ENCODE peak calls at places on chromosomes 5 and 9, in five cellular contexts. E is NCI-H1092 treated with DMSO at 0.1 percent for 48 hours; L is mesenchymal stem cell; Y is NCI-H526; S is stimulated activated CD8-positive, alpha-beta memory T cell treated with anti-CD3 and anti-CD28 coated beads, Interleukin-4, amount 100 ng/mL, for 4 hours. K is an unnamed sample.

GRCh38 chr5:111853748-111854147 is 96.8 kb upstream of the NREP start:
- DNase-seq in L (peak; percentile 56), S (no peak), Y (no peak), E (no peak), K (no peak)

GRCh38 chr5:56328753-56329560 is 95.8 kb upstream of the ANKRD55 start:
- DNase-seq in S (no peak), Y (no peak), E (no peak), L (peak; percentile 68), K (no peak)

GRCh38 chr9:94813379-94813778 is 86.9 kb downstream of the AOPEP start:
- DNase-seq in E (no peak), S (no peak), L (no peak), Y (no peak), K (no peak)

GRCh38 chr5:144189800-144190429 is 19.2 kb downstream of the KCTD16 start:
- DNase-seq in Y (no peak), L (peak; percentile 94), S (peak; percentile 75), E (no peak), K (no peak)

GRCh38 chr5:132501961-132502931 is 11.7 kb upstream of the IRF1 start:
- DNase-seq in Y (no peak), S (no peak), L (peak; percentile 62), E (no peak), K (no peak)

GRCh38 chr5:96901841-96902240 is 25.5 kb downstream of the ERAP2 start:
- DNase-seq in Y (no peak), L (no peak), S (no peak), E (no peak), K (no peak)

GRCh38 chr5:32298056-32298420 is 14.7 kb downstream of the MTMR12 start:
- DNase-seq in Y (no peak), E (no peak), L (no peak), S (no peak), K (no peak)

GRCh38 chr5:35129276-35129675 is 81.5 kb upstream of the AGXT2 start:
- DNase-seq in S (no peak), Y (no peak), L (peak; percentile 68), E (no peak), K (peak; percentile 94)

GRCh38 chr5:171207256-171207866 is 101.7 kb upstream of the TLX3 start:
- DNase-seq in Y (peak; percentile 33), L (peak; percentile 62), S (no peak), E (peak; percentile 2), K (peak; percentile 12)

GRCh38 chr5:137619191-137619870 is 116.6 kb downstream of the KLHL3 start:
- DNase-seq in S (no peak), Y (no peak), L (peak; percentile 24), E (peak; percentile 72), K (peak; percentile 74)

GRCh38 chr5:53027913-53028312 is 38.8 kb downstream of the ITGA2 start:
- DNase-seq in S (no peak), L (peak; percentile 56), Y (no peak), E (no peak), K (no peak)

GRCh38 chr5:57891443-57891842 is 408.8 kb upstream of the ACTBL2 start:
- DNase-seq in S (no peak), E (no peak), Y (no peak), L (no peak), K (no peak)

GRCh38 chr5:141478321-141478945 is 2.7 kb downstream of the PCDHGC3 start:
- DNase-seq in S (no peak), Y (peak; percentile 87), E (no peak), L (no peak), K (no peak)

GRCh38 chr5:112960861-112961504 is 15.6 kb upstream of the DCP2 start:
- DNase-seq in E (no peak), L (no peak), Y (no peak), S (no peak), K (no peak)

GRCh38 chr9:133473743-133474142 is 5.2 kb downstream of the SLC2A6 start:
- DNase-seq in S (no peak), Y (no peak), L (no peak), E (no peak), K (no peak)

GRCh38 chr9:2047144-2047671 is 32.1 kb downstream of the SMARCA2 start:
- DNase-seq in S (no peak), E (no peak), L (no peak), Y (no peak), K (no peak)

GRCh38 chr5:96439477-96440184 is 6.6 kb upstream of the PCSK1 start:
- DNase-seq in S (no peak), E (no peak), Y (no peak), L (no peak), K (no peak)

GRCh38 chr5:38447786-38448185 is 108.7 kb downstream of the LIFR start:
- DNase-seq in L (no peak), S (no peak), Y (no peak), E (no peak), K (no peak)

GRCh38 chr9:78620764-78621163 is 323.8 kb downstream of the PSAT1 start:
- DNase-seq in Y (no peak), S (no peak), E (no peak), L (no peak), K (no peak)

GRCh38 chr5:131329187-131329540 is 65.3 kb downstream of the CDC42SE2 start:
- DNase-seq in S (no peak), L (no peak), Y (no peak), E (no peak), K (no peak)

K was measured in HS-27A.